ENCODE peak calls at places on chromosomes 1 and 21, in five cellular contexts. P is A549, W is HFF-Myc, A is A673, V is choroid plexus epithelial cell. R is an unnamed sample.

GRCh38 chr1:186700688-186701087 is 20.5 kb upstream of the PTGS2 start:
- DNase-seq in P (no peak), W (no peak), A (no peak), V (no peak), R (no peak)

GRCh38 chr1:234281826-234282489 is 91.3 kb upstream of the COA6 start:
- DNase-seq in P (no peak), W (no peak), A (peak; percentile 54), V (no peak), R (no peak)

GRCh38 chr1:201503397-201504176 is 3.3 kb downstream of the CSRP1 start:
- DNase-seq in P (peak; percentile 75), W (peak; percentile 96), A (peak; percentile 89), V (peak; percentile 99), R (no peak)

GRCh38 chr1:218890436-218890835 is 283.2 kb upstream of the LYPLAL1 start:
- DNase-seq in P (no peak), W (no peak), A (no peak), V (no peak), R (peak; percentile 67)

GRCh38 chr1:195897072-195897471 is 711.2 kb downstream of the KCNT2 start:
- DNase-seq in P (no peak), W (no peak), A (no peak), V (peak; percentile 40), R (no peak)

GRCh38 chr1:6003568-6004411 is 11.6 kb upstream of the NPHP4 start:
- DNase-seq in P (no peak), W (no peak), A (peak; percentile 92), V (no peak), R (no peak)

GRCh38 chr1:109391161-109391556 is 6.6 kb downstream of the SORT1 start:
- DNase-seq in P (no peak), W (no peak), A (no peak), V (peak; percentile 81), R (no peak)

GRCh38 chr1:173392895-173393654 is 84.1 kb upstream of the PRDX6 start:
- DNase-seq in P (peak; percentile 16), W (peak; percentile 71), A (peak; percentile 5), V (peak; percentile 95), R (peak; percentile 25)

GRCh38 chr1:171623651-171624331 is 1.7 kb downstream of the MYOCOS start:
- DNase-seq in P (no peak), W (no peak), A (no peak), V (no peak), R (no peak)

GRCh38 chr1:194295690-194296089 is 1109.3 kb upstream of the B3GALT2 start:
- DNase-seq in P (peak; percentile 13), W (no peak), A (peak; percentile 31), V (peak; percentile 73), R (peak; percentile 29)
- TF ChIP-seq CTCF in P (peak; percentile 55), W (peak; percentile 40), A (peak; percentile 50), V (peak; percentile 82), R (peak; percentile 85)

GRCh38 chr1:203028784-203029553 is 2.7 kb downstream of the PPFIA4 start:
- DNase-seq in P (no peak), W (no peak), A (no peak), V (no peak), R (no peak)

GRCh38 chr1:203025721-203026665 is at the start of gene PPFIA4:
- DNase-seq in P (peak; percentile 72), W (no peak), A (peak; percentile 92), V (peak; percentile 84), R (no peak)

GRCh38 chr1:203028067-203028783 is 1.9 kb downstream of the PPFIA4 start:
- DNase-seq in P (no peak), W (no peak), A (no peak), V (no peak), R (no peak)

GRCh38 chr1:203031467-203031866 is 5.2 kb downstream of the PPFIA4 start:
- DNase-seq in P (no peak), W (no peak), A (peak; percentile 33), V (no peak), R (no peak)

DNA sequence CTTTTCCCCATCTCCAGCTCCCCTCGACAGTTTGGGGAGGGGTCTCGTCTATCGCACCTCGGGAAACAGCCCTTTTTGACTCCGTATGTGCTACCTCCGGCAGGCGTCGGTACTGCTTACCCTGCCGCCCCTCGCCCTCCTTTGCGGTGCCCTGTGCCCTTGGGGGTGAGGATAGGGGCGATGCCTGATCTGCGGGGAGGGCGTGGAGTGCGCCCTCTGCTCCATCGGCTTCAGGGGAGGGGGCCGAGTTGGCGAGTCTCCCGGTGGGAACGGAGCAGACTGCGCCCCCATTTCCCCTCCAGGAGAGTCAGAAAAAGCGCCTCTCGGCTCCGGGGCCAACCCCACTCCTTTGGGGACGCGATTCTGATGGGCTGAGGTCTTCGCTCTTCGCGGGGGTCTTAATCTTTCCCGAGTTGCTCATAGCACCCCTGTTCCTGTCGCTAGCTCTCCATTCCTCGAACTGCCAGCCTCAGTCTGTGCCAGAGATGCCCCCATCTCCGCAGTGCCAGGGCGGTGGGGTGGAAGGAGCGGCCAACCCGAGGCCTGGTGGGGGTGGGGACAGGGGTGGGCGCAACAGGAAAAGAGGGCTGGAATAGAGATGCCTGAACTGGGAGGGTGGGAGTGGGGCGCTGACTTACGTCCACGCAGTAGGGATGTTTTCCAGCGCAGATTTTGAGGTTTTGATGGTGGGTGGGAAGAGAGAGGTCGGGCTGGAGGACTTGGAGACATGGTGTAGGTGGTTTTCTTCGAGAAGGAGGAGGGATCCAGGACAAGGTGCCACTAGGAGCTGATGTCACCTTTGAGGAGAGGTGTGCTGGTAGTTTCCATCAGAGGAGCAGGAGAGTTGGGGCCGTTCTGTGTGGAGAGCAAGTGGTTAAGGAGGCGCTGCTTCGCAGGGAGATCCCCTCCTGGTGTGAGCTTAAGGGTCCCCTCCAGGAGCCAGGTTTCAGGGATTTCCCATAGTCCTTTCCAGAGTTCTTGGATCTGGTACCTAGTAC is 674 bp downstream of the PPFIA4 start:
- DNase-seq in P (no peak), W (no peak), A (no peak), V (no peak), R (no peak)
- H3K4me3 ChIP-seq in P (peak overlapping the region; percentile 58), W (peak overlapping the region; percentile 51), A (peak overlapping the region; percentile 55), V (peak overlapping the region; percentile 58), R (peak overlapping the region; percentile 79)

DNA sequence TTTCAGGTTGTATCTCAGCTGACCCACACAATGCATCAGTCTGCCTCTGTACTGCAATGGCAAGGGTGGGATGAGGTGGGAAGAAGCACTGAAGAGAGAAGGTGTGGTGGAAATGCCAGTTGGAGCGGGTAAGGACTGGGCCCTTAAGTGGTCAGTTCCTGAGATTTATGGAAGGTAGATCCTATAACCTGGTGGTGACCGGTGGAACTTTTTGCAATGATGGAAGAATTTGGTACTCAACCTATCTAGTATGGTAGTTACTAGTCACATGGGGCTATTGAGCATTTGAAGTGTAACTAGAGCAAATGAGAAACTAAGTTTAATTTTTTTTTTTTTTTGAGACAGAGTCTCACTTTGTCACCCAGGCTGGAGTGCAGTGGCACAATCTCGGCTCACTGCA is 8.2 kb upstream of the HPCAL4 start:
- DNase-seq in P (no peak), W (no peak), A (no peak), V (no peak), R (no peak)
- TF ChIP-seq CTCF in P (no peak), W (no peak), A (no peak), V (no peak), R (peak; percentile 3)

DNA sequence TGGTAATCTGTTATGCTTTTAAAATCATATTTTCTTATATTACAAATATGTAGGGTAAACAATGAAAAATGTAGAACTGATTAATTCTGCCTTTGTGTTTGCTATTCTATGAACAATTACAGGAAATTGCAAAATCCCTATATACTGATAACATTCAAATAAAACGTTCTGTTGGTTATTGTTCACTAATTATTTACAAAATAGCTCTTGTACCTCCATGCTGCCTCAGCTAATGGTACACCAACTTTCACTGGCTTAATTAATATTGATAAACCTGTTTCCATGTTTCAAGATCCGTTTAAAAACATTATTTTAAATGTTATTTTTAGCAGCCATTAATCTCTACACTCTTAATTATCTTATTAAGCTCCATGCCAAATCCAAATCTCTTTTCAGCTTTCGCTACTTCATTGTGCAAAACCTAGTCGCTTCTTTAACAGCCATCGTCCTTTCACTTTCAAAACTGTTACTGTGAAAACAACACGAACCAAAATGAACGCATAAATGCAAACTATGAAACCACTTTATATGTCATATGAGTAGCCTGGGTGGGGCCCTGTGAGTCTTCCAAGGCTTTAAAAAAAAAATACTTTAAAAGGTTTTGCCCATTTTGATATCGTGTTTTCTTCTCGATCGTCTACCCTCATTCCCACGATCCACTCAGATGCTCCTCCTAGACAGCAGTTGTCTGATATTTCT is 807.0 kb downstream of the USP25 start:
- DNase-seq in P (no peak), W (no peak), A (peak; percentile 20), V (peak; percentile 49), R (no peak)
- H3K4me3 ChIP-seq in P (peak overlapping the region; percentile 59), W (peak overlapping the region; percentile 44), A (peak overlapping the region; percentile 53), V (peak overlapping the region; percentile 36), R (peak overlapping the region; percentile 51)

GRCh38 chr1:207898260-207898659 is 12.7 kb downstream of the CD34 start:
- DNase-seq in P (no peak), W (no peak), A (no peak), V (no peak), R (no peak)

GRCh38 chr1:207896547-207896946 is 14.4 kb downstream of the CD34 start:
- DNase-seq in P (no peak), W (no peak), A (no peak), V (no peak), R (no peak)

GRCh38 chr1:207898836-207899235 is 12.1 kb downstream of the CD34 start:
- DNase-seq in P (no peak), W (no peak), A (no peak), V (no peak), R (no peak)

GRCh38 chr1:207893737-207894582 is 17.0 kb downstream of the CD34 start:
- DNase-seq in P (no peak), W (no peak), A (no peak), V (no peak), R (no peak)

DNA sequence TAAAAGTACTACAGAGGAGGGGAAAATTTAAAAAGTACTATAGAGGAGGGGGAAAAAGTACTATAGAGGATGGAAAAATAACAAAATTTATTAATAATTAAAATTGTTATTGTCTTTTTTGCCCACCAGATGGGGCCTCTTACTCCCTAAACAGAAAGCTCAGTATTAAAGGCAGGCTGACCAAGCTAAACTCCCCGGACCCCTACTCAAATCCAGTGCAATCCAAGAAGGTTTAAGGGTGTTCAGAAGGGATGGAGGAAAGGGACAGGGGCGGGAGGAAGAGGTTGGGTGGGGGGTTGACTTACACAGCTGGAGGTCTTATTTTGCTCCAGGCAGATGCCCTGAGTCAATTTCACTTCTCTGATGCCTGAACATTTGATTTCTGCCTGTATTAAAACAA is 13.7 kb downstream of the CD34 start:
- DNase-seq in P (no peak), W (no peak), A (no peak), V (peak; percentile 34), R (no peak)
- TF ChIP-seq CTCF in P (peak; percentile 60), W (no peak), A (peak; percentile 31), V (peak; percentile 48), R (peak; percentile 45)

GRCh38 chr1:60527567-60527966 is 454.0 kb upstream of the C1orf87 start:
- DNase-seq in P (no peak), W (no peak), A (no peak), V (peak; percentile 40), R (no peak)
- H3K4me3 ChIP-seq in P (no peak overlapping the region), W (no peak overlapping the region), A (no peak overlapping the region), V (no peak overlapping the region), R (no peak overlapping the region)

DNA sequence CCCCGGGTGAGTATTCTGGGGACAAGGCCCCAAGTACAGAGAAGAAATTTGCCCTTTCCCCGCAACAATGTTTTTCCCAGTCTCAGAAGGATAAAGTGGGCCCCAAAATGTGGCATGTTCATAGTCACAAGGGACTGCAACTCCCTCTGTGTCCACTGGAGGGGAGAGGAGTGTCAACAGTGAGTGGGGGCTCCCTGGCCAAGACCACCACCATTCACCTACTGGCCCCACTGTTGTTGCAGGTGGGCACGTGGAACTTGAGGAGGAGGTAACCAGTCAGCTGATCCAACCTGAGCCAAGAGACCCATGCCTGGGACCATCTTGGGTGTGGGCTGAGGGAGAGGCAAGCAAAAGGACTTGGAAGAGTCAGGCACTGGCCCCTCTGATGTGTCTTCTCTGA is 761 bp downstream of the NUDT17 start:
- DNase-seq in P (peak; percentile 77), W (no peak), A (peak; percentile 67), V (peak; percentile 59), R (no peak)
- TF ChIP-seq CTCF in P (peak; percentile 32), W (peak; percentile 63), A (peak; percentile 71), V (peak; percentile 83), R (peak; percentile 70)

R was measured in epithelial cell of proximal tubule.